ENCODE peak calls at places on chromosomes 4 and X, in nine cellular contexts. A, K, H, D, U, P, X, W and S are unnamed samples.

GRCh38 chr4:10396181-10396580 is 61.0 kb downstream of the ZNF518B start:
- DNase-seq in A (no peak), K (no peak), H (no peak), D (no peak), U (no peak), P (no peak), X (no peak), W (no peak), S (no peak)

GRCh38 chrX:119516157-119516702 is 48.0 kb downstream of the SLC25A5 start:
- DNase-seq in A (no peak), K (peak; percentile 56), H (peak; percentile 63), D (peak; percentile 51), U (peak; percentile 31), P (peak; percentile 28), X (peak; percentile 35), W (no peak), S (peak; percentile 14)

GRCh38 chr4:37995981-37996770 is 36.0 kb downstream of the PTTG2 start:
- DNase-seq in A (no peak), K (no peak), H (no peak), D (no peak), U (no peak), P (no peak), X (no peak), W (peak; percentile 71), S (no peak)

GRCh38 chr4:146790515-146790914 is 151.8 kb downstream of the POU4F2 start:
- DNase-seq in A (no peak), K (no peak), H (no peak), D (no peak), U (no peak), P (no peak), X (no peak), W (no peak), S (no peak)

GRCh38 chr4:81217794-81218193 is 2.8 kb upstream of the PRKG2 start:
- DNase-seq in A (no peak), K (no peak), H (no peak), D (no peak), U (no peak), P (no peak), X (no peak), W (no peak), S (no peak)

GRCh38 chr4:921830-922331 is 10.2 kb downstream of the GAK start:
- DNase-seq in A (no peak), K (peak; percentile 26), H (no peak), D (no peak), U (no peak), P (no peak), X (no peak), W (no peak), S (no peak)

GRCh38 chrX:115592997-115593734 is 32.2 kb downstream of the PLS3 start:
- DNase-seq in A (no peak), K (no peak), H (no peak), D (no peak), U (no peak), P (no peak), X (no peak), W (no peak), S (no peak)

GRCh38 chr4:67483868-67484602 is 61.3 kb downstream of the CENPC start:
- DNase-seq in A (no peak), K (no peak), H (no peak), D (no peak), U (peak; percentile 11), P (no peak), X (no peak), W (no peak), S (no peak)

GRCh38 chrX:133335027-133335426 is 80.3 kb downstream of the GPC4 start:
- DNase-seq in A (no peak), K (peak; percentile 20), H (no peak), D (peak; percentile 29), U (peak; percentile 6), P (peak; percentile 17), X (no peak), W (no peak), S (no peak)

GRCh38 chrX:74526786-74527185 is 87.6 kb downstream of the RLIM start:
- DNase-seq in A (no peak), K (no peak), H (no peak), D (no peak), U (no peak), P (no peak), X (no peak), W (no peak), S (no peak)

GRCh38 chr4:1299301-1299860 is 9.7 kb downstream of the MAEA start:
- DNase-seq in A (no peak), K (no peak), H (no peak), D (no peak), U (no peak), P (no peak), X (no peak), W (no peak), S (no peak)

GRCh38 chrX:42930951-42931350 is 153.0 kb upstream of the PPP1R2C start:
- DNase-seq in A (no peak), K (no peak), H (no peak), D (no peak), U (no peak), P (no peak), X (no peak), W (no peak), S (no peak)